ENCODE peak calls at places on chromosomes 2 and 18, in nine cellular contexts. Z is heart right ventricle; I is lung; E is CD4-positive, alpha-beta T cell; M is upper lobe of right lung; O is kidney; G is CD8-positive, alpha-beta T cell; R is spleen; D is lower lobe of right lung. F is an unnamed sample.

GRCh38 chr2:224027070-224027469 is 12.0 kb downstream of the SERPINE2 start:
- DNase-seq in D (no peak), I (no peak), E (no peak), M (no peak), R (no peak), O (no peak), G (no peak), Z (no peak), F (no peak)

GRCh38 chr2:43889416-43889815 is 50.6 kb downstream of the ABCG8 start:
- DNase-seq in D (no peak), G (no peak), M (no peak), I (no peak), O (no peak), E (no peak), R (no peak), Z (no peak), F (no peak)

GRCh38 chr18:46596119-46596518 is 60.9 kb downstream of the LOXHD1 start:
- DNase-seq in E (no peak), Z (no peak), G (no peak), R (no peak), M (no peak), I (no peak), O (no peak), D (no peak), F (no peak)

GRCh38 chr2:165203689-165204559 is at the start of gene SCN3A:
- DNase-seq in O (no peak), E (no peak), D (no peak), G (no peak), Z (peak), M (no peak), R (no peak), I (no peak), F (no peak)

GRCh38 chr2:206526416-206526815 is 83.1 kb downstream of the ADAM23 start:
- DNase-seq in M (no peak), G (no peak), E (no peak), I (no peak), O (no peak), D (no peak), R (no peak), Z (no peak), F (no peak)

GRCh38 chr18:39806519-39806918 is 2148.5 kb upstream of the PIK3C3 start:
- DNase-seq in Z (no peak), D (no peak), R (no peak), E (no peak), O (no peak), M (no peak), I (no peak), G (no peak), F (no peak)

GRCh38 chr18:51107594-51108305 is 77.7 kb downstream of the SMAD4 start:
- DNase-seq in G (no peak), E (no peak), D (no peak), O (no peak), M (no peak), I (no peak), Z (no peak), R (no peak), F (no peak)

GRCh38 chr2:197327776-197328169 is 17.2 kb upstream of the ANKRD44 start:
- DNase-seq in O (no peak), I (no peak), E (no peak), G (no peak), M (no peak), Z (no peak), R (no peak), D (no peak), F (no peak)

GRCh38 chr2:101116841-101117552 is 34.2 kb downstream of the TBC1D8 start:
- DNase-seq in D (no peak), I (no peak), R (no peak), E (no peak), O (no peak), M (no peak), Z (no peak), G (no peak), F (no peak)

GRCh38 chr2:232886176-232886575 is 16.1 kb downstream of the SNORC start:
- DNase-seq in E (no peak), O (no peak), R (no peak), M (peak), G (no peak), I (no peak), Z (no peak), D (no peak), F (no peak)

GRCh38 chr2:222304737-222305509 is 6.1 kb upstream of the PAX3 start:
- DNase-seq in O (no peak), G (no peak), Z (no peak), R (peak), D (no peak), I (no peak), E (no peak), M (no peak), F (no peak)

GRCh38 chr2:66915237-66915636 is 480.3 kb downstream of the MEIS1 start:
- DNase-seq in G (no peak), O (no peak), I (no peak), M (no peak), Z (no peak), E (no peak), D (no peak), R (no peak), F (no peak)

GRCh38 chr2:193072647-193073046 is 877.9 kb upstream of the TMEFF2 start:
- DNase-seq in I (no peak), G (no peak), E (no peak), O (no peak), D (no peak), R (peak), Z (no peak), M (no peak), F (no peak)

GRCh38 chr2:238915196-238915595 is 67.3 kb downstream of the TWIST2 start:
- DNase-seq in R (peak), I (no peak), E (no peak), G (no peak), M (peak), D (no peak), O (no peak), Z (no peak), F (no peak)

GRCh38 chr2:18047896-18048657 is 169.6 kb downstream of the KCNS3 start:
- DNase-seq in Z (peak), G (no peak), D (no peak), I (no peak), E (no peak), O (no peak), M (no peak), R (no peak), F (no peak)

GRCh38 chr2:31535753-31536152 is 45.0 kb downstream of the SRD5A2 start:
- DNase-seq in G (no peak), D (no peak), R (no peak), I (no peak), O (no peak), E (no peak), M (no peak), Z (no peak), F (no peak)

GRCh38 chr18:78528437-78529228 is 451.0 kb upstream of the SALL3 start:
- DNase-seq in Z (no peak), G (no peak), M (no peak), I (no peak), O (no peak), D (no peak), R (no peak), E (no peak), F (no peak)

GRCh38 chr2:237483018-237483731 is 3.9 kb upstream of the MLPH start:
- DNase-seq in M (peak), D (peak), E (no peak), G (no peak), I (peak), Z (no peak), R (peak), O (peak), F (no peak)

GRCh38 chr2:16729335-16729734 is 63.7 kb upstream of the CYRIA start:
- DNase-seq in R (no peak), O (no peak), I (no peak), G (no peak), M (no peak), E (no peak), D (no peak), Z (no peak), F (no peak)

GRCh38 chr2:196176142-196176738 is 4.9 kb upstream of the STK17B start:
- DNase-seq in D (no peak), O (no peak), M (no peak), R (peak), G (peak), E (peak), Z (no peak), I (no peak), F (no peak)

GRCh38 chr2:216830346-216830745 is 29.5 kb downstream of the TNP1 start:
- DNase-seq in R (no peak), D (no peak), M (no peak), G (no peak), O (no peak), E (no peak), Z (no peak), I (no peak), F (no peak)

GRCh38 chr2:234032301-234032856 is 18.1 kb upstream of the SPP2 start:
- DNase-seq in D (no peak), Z (no peak), M (no peak), E (peak), R (no peak), O (no peak), G (no peak), I (no peak), F (no peak)

GRCh38 chr2:213080969-213081617 is 70.3 kb downstream of the IKZF2 start:
- DNase-seq in R (no peak), I (no peak), E (no peak), G (no peak), M (no peak), O (no peak), Z (no peak), D (no peak), F (no peak)

GRCh38 chr18:63051928-63052327 is 267.6 kb downstream of the BCL2 start:
- DNase-seq in M (no peak), I (no peak), Z (no peak), G (no peak), R (no peak), O (no peak), D (no peak), E (no peak), F (no peak)

GRCh38 chr2:64978514-64979268 is 10.5 kb upstream of the SLC1A4 start:
- DNase-seq in I (no peak), E (no peak), D (no peak), R (no peak), Z (no peak), G (no peak), M (no peak), O (no peak), F (no peak)

GRCh38 chr18:35110554-35111058 is 69.4 kb downstream of the MAPRE2 start:
- DNase-seq in M (no peak), G (no peak), O (no peak), R (no peak), E (no peak), I (no peak), D (no peak), Z (no peak), F (no peak)

GRCh38 chr2:169026056-169026455 is 5.1 kb downstream of the ABCB11 start:
- DNase-seq in D (no peak), I (no peak), O (no peak), R (no peak), M (no peak), E (no peak), G (no peak), Z (no peak), F (no peak)

GRCh38 chr2:84223191-84223590 is 235.9 kb downstream of the SUCLG1 start:
- DNase-seq in I (no peak), O (no peak), D (no peak), E (no peak), R (no peak), G (no peak), M (no peak), Z (no peak), F (no peak)

GRCh38 chr2:74502720-74503505 is 3.5 kb upstream of the LBX2 start:
- DNase-seq in M (peak), I (peak), O (peak), D (peak), R (peak), G (no peak), E (no peak), Z (peak), F (peak)

GRCh38 chr18:32049393-32050161 is 31.0 kb downstream of the RNF125 start:
- DNase-seq in G (peak), E (peak), R (peak), D (peak), Z (peak), I (peak), M (peak), O (no peak), F (peak)

GRCh38 chr2:25421289-25421688 is 79.6 kb upstream of the DNMT3A start:
- DNase-seq in O (no peak), I (no peak), G (no peak), M (no peak), D (no peak), E (no peak), Z (no peak), R (no peak), F (no peak)

GRCh38 chr2:241503776-241504392 is 4.5 kb downstream of the STK25 start:
- DNase-seq in D (no peak), G (no peak), Z (no peak), R (peak), E (no peak), I (no peak), M (no peak), O (no peak), F (no peak)

GRCh38 chr2:42494434-42495233 is 852 bp upstream of the KCNG3 start:
- DNase-seq in D (peak), I (peak), E (peak), G (peak), Z (peak), O (peak), R (peak), M (peak), F (no peak)
- H3K27ac ChIP-seq in D (peak), I (peak), E (no peak), G (peak), Z (no peak), O (peak), R (no peak), M (peak), F (no peak)

GRCh38 chr2:38797953-38798352 is 19.9 kb downstream of the GEMIN6 start:
- DNase-seq in E (no peak), O (no peak), M (no peak), G (no peak), I (no peak), R (no peak), Z (no peak), D (no peak), F (no peak)
- H3K27ac ChIP-seq in E (no peak), O (no peak), M (no peak), G (no peak), I (no peak), R (no peak), Z (no peak), D (no peak), F (no peak)

DNA sequence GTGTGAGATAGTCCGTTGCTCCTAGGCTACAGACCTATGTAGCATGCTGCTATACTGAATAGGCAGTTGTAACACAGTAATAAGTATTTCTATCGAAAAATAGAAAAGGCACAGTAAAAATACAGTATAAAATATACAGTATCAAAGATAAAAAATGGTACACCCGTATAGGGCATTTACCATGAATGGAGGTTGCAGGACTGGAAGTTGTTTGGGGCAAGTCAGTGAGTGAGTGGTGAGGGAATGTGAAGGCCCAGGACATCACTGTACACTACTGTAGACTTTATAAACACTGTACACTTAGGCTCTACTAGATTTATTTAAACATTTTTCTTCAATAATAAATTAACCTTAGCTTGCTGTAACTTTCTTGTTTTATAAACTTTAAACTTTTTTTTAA is 3.5 kb downstream of the MAP3K20 start:
- DNase-seq in E (no peak), I (no peak), G (no peak), R (no peak), D (no peak), O (no peak), M (no peak), Z (no peak), F (no peak)
- H3K27ac ChIP-seq in E (no peak), I (no peak), G (no peak), R (no peak), D (no peak), O (no peak), M (no peak), Z (peak), F (no peak)

DNA sequence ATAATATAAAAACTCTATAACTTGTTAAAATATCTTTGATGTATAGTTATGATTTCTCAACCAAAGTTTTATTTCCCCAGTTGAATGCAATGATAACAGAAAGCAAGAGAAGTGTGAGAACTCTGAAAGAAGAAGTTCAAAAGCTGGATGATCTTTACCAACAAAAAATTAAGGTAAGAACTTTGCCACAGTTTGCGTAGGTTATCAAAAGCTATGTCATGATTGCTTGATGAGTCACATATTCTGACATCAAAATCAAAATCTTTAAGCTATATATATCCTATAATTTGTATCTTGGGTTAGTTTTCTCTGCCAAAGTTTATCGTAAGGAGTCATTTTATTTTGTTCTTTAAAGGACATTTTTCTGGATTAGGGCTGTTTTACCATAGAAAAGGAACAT is 35.0 kb downstream of the NDC80 start:
- DNase-seq in G (no peak), E (no peak), R (no peak), O (no peak), M (no peak), Z (no peak), D (no peak), I (no peak), F (no peak)
- H3K27ac ChIP-seq in G (peak), E (no peak), R (peak), O (no peak), M (peak), Z (peak), D (peak), I (no peak), F (no peak)

DNA sequence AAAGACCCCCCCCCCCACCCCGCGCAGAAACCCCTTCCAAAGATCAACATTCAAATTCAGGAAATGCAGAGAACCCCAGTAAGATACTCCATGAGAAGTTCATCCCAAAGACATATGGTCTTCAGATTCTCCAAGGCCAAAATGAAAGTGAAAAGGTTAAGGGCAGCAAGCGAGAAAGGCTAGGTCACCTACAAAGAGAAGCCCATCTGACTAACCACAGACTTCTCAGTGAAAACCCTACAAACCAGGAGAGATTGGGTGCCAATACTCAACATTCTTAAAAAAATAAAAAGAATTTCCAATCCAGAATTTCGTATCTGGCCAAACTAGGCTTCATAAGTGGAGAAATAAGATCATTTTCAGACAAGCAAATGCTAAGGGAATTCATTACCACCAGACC is 175.2 kb downstream of the RND3 start:
- DNase-seq in M (no peak), O (no peak), I (no peak), R (no peak), D (no peak), E (no peak), G (no peak), Z (no peak), F (no peak)
- H3K27ac ChIP-seq in M (no peak), O (no peak), I (no peak), R (no peak), D (no peak), E (no peak), G (no peak), Z (no peak), F (no peak)

GRCh38 chr2:37493425-37493824 is 149.0 kb downstream of the QPCT start:
- DNase-seq in Z (no peak), E (no peak), G (no peak), M (no peak), D (no peak), I (no peak), R (no peak), O (no peak), F (no peak)

GRCh38 chr2:37489536-37489935 is 145.1 kb downstream of the QPCT start:
- DNase-seq in Z (no peak), M (no peak), O (no peak), E (no peak), D (no peak), I (no peak), G (no peak), R (no peak), F (no peak)

DNA sequence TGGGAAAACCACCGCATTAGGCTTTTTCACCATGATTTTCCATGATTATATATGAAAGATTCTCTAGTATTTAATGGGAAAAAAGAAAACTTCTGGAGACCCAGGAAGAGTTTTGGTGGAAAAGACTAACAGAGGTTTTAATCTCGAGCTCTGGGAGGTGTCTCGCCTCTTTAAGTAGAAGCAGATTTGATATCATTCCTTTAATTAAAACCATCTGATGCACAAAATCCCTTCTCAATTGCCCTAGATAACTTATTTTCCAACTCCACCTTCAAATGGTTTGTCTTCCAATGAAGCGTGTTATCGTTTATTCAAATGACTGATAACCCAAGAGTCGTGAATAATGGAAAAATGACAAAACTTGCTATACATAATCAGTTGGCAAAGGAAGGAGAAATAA is 144.5 kb downstream of the QPCT start:
- DNase-seq in I (no peak), R (no peak), M (no peak), Z (no peak), E (no peak), G (no peak), D (no peak), O (no peak), F (no peak)
- H3K27ac ChIP-seq in I (no peak), R (no peak), M (no peak), Z (no peak), E (no peak), G (no peak), D (no peak), O (no peak), F (no peak)

F was measured in substantia nigra.